ENCODE peak calls at places on chromosome 10, in four cellular contexts. D is HuH-7.5, O is KBM-7, F is GM10248. U is an unnamed sample.

GRCh38 chr10:96719850-96720421 is 378 bp downstream of the PIK3AP1 start:
- DNase-seq in D (peak; percentile 82), O (peak; percentile 84), F (peak; percentile 80), U (peak; percentile 31)

GRCh38 chr10:16996530-16996964 is 133.1 kb downstream of the CUBN start:
- DNase-seq in D (no peak), O (no peak), F (no peak), U (no peak)

GRCh38 chr10:100934084-100934659 is 21.4 kb downstream of the SLF2 start:
- DNase-seq in D (peak; percentile 13), O (peak; percentile 36), F (peak; percentile 21), U (no peak)

GRCh38 chr10:127278001-127278400 is 81.6 kb upstream of the INSYN2A start:
- DNase-seq in D (no peak), O (no peak), F (no peak), U (no peak)

GRCh38 chr10:70699659-70700174 is 27.4 kb downstream of the ADAMTS14 start:
- DNase-seq in D (no peak), O (peak; percentile 40), F (no peak), U (no peak)

GRCh38 chr10:124557648-124558338 is 96.2 kb downstream of the LHPP start:
- DNase-seq in D (no peak), O (no peak), F (no peak), U (peak; percentile 73)

GRCh38 chr10:113866551-113867394 is 12.3 kb downstream of the NHLRC2 start:
- DNase-seq in D (no peak), O (no peak), F (no peak), U (no peak)

GRCh38 chr10:48363617-48364355 is 57.3 kb downstream of the MAPK8 start:
- DNase-seq in D (no peak), O (peak; percentile 75), F (peak; percentile 25), U (peak; percentile 66)

GRCh38 chr10:79438021-79438698 is 7.3 kb downstream of the ZCCHC24 start:
- DNase-seq in D (no peak), O (no peak), F (no peak), U (peak; percentile 45)

GRCh38 chr10:97744405-97745035 is 7.6 kb downstream of the ZFYVE27 start:
- DNase-seq in D (no peak), O (no peak), F (no peak), U (no peak)

GRCh38 chr10:52334595-52334994 is 20.5 kb downstream of the DKK1 start:
- DNase-seq in D (no peak), O (no peak), F (no peak), U (no peak)

GRCh38 chr10:77320852-77321496 is 316.6 kb downstream of the KCNMA1 start:
- DNase-seq in D (no peak), O (no peak), F (no peak), U (no peak)

GRCh38 chr10:8037941-8038894 is 16.3 kb upstream of the GATA3 start:
- DNase-seq in D (no peak), O (no peak), F (peak; percentile 29), U (no peak)

GRCh38 chr10:7484456-7485266 is 73.8 kb upstream of the SFMBT2 start:
- DNase-seq in D (no peak), O (no peak), F (peak; percentile 44), U (no peak)

GRCh38 chr10:49448924-49449323 is 53.0 kb upstream of the DRGX start:
- DNase-seq in D (no peak), O (no peak), F (no peak), U (no peak)

GRCh38 chr10:79274279-79275104 is 72.8 kb upstream of the PPIF start:
- DNase-seq in D (peak; percentile 39), O (peak; percentile 55), F (no peak), U (peak; percentile 89)

GRCh38 chr10:21184216-21184615 is 287.1 kb upstream of the NEBL start:
- DNase-seq in D (no peak), O (no peak), F (no peak), U (no peak)

GRCh38 chr10:71339796-71340589 is 20.9 kb downstream of the SLC29A3 start:
- DNase-seq in D (peak; percentile 70), O (no peak), F (no peak), U (no peak)

GRCh38 chr10:24873281-24873683 is 79.1 kb downstream of the PRTFDC1 start:
- DNase-seq in D (no peak), O (peak; percentile 73), F (no peak), U (no peak)

GRCh38 chr10:63286754-63287264 is 153.7 kb downstream of the NRBF2 start:
- DNase-seq in D (no peak), O (no peak), F (peak; percentile 52), U (no peak)